ENCODE peak calls at places on chromosomes 13 and 19, in seven cellular contexts. G, E, T, A, L, U and M are unnamed samples.

GRCh38 chr19:33486407-33486806 is 35.2 kb downstream of the PEPD start:
- DNase-seq in G (no peak), U (no peak), E (no peak), A (no peak), L (no peak), T (no peak), M (no peak)

GRCh38 chr19:56321981-56322558 is 7.4 kb upstream of the ZSCAN5A start:
- DNase-seq in U (no peak), G (no peak), L (no peak), A (no peak), T (no peak), E (no peak), M (no peak)

GRCh38 chr19:756821-757688 is 6.1 kb downstream of the MISP start:
- DNase-seq in A (no peak), G (no peak), U (no peak), E (no peak), T (no peak), L (no peak), M (no peak)

GRCh38 chr19:35204799-35205732 is 23.5 kb downstream of the FAM187B start:
- DNase-seq in A (peak; percentile 28), U (no peak), L (no peak), G (no peak), T (no peak), E (no peak), M (peak; percentile 67)

GRCh38 chr13:39016789-39017188 is 21.1 kb downstream of the PROSER1 start:
- DNase-seq in A (no peak), T (no peak), L (peak; percentile 35), U (peak; percentile 51), G (no peak), E (no peak), M (peak; percentile 16)

GRCh38 chr13:75049936-75050335 is 432.0 kb downstream of the TBC1D4 start:
- DNase-seq in A (no peak), E (no peak), G (peak; percentile 71), T (no peak), L (no peak), U (peak; percentile 5), M (no peak)

GRCh38 chr13:40582531-40582930 is 83.9 kb downstream of the FOXO1 start:
- DNase-seq in U (no peak), L (no peak), A (no peak), E (no peak), G (no peak), T (no peak), M (no peak)

GRCh38 chr19:51547397-51548212 is 16.1 kb upstream of the SIGLEC6 start:
- DNase-seq in G (no peak), E (no peak), L (no peak), U (peak; percentile 61), T (peak; percentile 7), A (no peak), M (no peak)

GRCh38 chr19:28711401-28711800 is 501.6 kb downstream of the UQCRFS1 start:
- DNase-seq in T (no peak), A (no peak), U (no peak), E (no peak), L (no peak), G (no peak), M (no peak)

GRCh38 chr13:80251403-80251802 is 89.5 kb downstream of the SPRY2 start:
- DNase-seq in T (no peak), L (no peak), A (peak; percentile 16), U (peak; percentile 60), G (peak; percentile 69), E (no peak), M (peak; percentile 17)

GRCh38 chr19:49224856-49225255 is 67.3 kb downstream of the TRPM4 start:
- DNase-seq in A (no peak), L (peak; percentile 19), G (peak; percentile 43), E (no peak), U (peak; percentile 67), T (peak; percentile 80), M (peak; percentile 80)

GRCh38 chr13:37158481-37158880 is 53.0 kb upstream of the CSNK1A1L start:
- DNase-seq in T (no peak), U (no peak), E (no peak), L (no peak), G (no peak), A (no peak), M (no peak)

GRCh38 chr19:5966941-5967340 is 11.0 kb downstream of the RANBP3 start:
- DNase-seq in E (no peak), L (no peak), G (no peak), A (no peak), T (no peak), U (no peak), M (no peak)
- H3K27ac ChIP-seq in E (no peak overlapping the region), L (no peak overlapping the region), G (peak overlapping the region; percentile 72), A (peak overlapping the region; percentile 81), T (peak overlapping the region; percentile 62), U (peak overlapping the region; percentile 94), M (no peak overlapping the region)

DNA sequence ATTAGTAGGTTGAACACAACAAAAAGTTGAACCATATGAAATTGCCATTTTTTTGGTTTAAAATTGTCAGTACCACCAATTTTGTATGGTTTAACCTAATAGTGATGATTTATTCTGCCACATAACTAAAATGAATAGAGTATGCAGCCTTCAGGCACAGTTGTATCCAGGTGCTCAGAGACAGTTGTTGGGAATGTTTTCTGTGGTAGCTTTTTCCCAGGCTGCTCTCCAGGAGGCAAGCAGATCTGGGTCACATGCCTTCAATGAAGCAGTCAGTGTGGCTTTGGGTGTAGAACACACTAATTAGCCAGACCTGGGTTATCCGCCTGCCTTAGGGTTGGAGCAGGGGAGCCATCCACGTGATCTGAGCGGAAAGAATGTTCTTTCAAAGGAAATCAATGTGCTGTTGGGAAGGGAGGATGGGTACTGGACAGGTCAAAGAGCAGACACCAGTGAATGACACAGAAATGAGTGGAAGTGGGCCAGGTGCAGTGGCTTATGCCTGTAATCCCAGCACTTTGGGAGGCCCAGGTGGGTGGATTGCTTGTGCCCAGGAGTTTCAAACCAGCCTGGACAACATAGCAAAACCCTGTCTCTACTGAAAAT is 28.6 kb downstream of the MARK4 start:
- DNase-seq in A (no peak), L (no peak), T (no peak), U (no peak), G (no peak), E (no peak), M (no peak)
- H3K27ac ChIP-seq in A (no peak overlapping the region), L (peak overlapping the region; percentile 91), T (no peak overlapping the region), U (no peak overlapping the region), G (no peak overlapping the region), E (no peak overlapping the region), M (no peak overlapping the region)

GRCh38 chr19:18586311-18586710 is 2.3 kb upstream of the REX1BD start:
- DNase-seq in U (no peak), A (no peak), T (no peak), E (no peak), G (no peak), L (no peak), M (no peak)
- H3K27ac ChIP-seq in U (no peak overlapping the region), A (no peak overlapping the region), T (no peak overlapping the region), E (no peak overlapping the region), G (no peak overlapping the region), L (no peak overlapping the region), M (no peak overlapping the region)

GRCh38 chr13:48123827-48124226 is 28.9 kb upstream of the MED4 start:
- DNase-seq in G (no peak), U (no peak), L (no peak), E (no peak), A (no peak), T (no peak), M (no peak)

GRCh38 chr13:48121733-48122132 is 26.8 kb upstream of the MED4 start:
- DNase-seq in A (no peak), E (no peak), L (no peak), G (peak; percentile 7), U (no peak), T (no peak), M (no peak)

GRCh38 chr13:48131481-48131992 is 36.6 kb upstream of the MED4 start:
- DNase-seq in A (no peak), E (no peak), L (no peak), G (peak; percentile 11), U (no peak), T (no peak), M (no peak)

GRCh38 chr13:48125794-48126228 is 30.9 kb upstream of the MED4 start:
- DNase-seq in G (peak; percentile 61), A (peak; percentile 49), E (no peak), U (peak; percentile 81), T (no peak), L (no peak), M (no peak)

GRCh38 chr13:48126944-48127814 is 32.3 kb upstream of the MED4 start:
- DNase-seq in T (no peak), U (peak; percentile 86), E (peak; percentile 79), G (peak; percentile 55), A (peak; percentile 75), L (peak; percentile 17), M (peak; percentile 47)
- H3K27ac ChIP-seq in T (peak overlapping the region; percentile 21), U (no peak overlapping the region), E (peak overlapping the region; percentile 42), G (no peak overlapping the region), A (peak overlapping the region; percentile 52), L (peak overlapping the region; percentile 78), M (no peak overlapping the region)

GRCh38 chr19:6222884-6223283 is 56.9 kb downstream of the MLLT1 start:
- DNase-seq in E (no peak), U (no peak), G (no peak), A (no peak), T (no peak), L (no peak), M (no peak)
- H3K27ac ChIP-seq in E (no peak overlapping the region), U (peak overlapping the region; percentile 34), G (no peak overlapping the region), A (no peak overlapping the region), T (no peak overlapping the region), L (no peak overlapping the region), M (no peak overlapping the region)

GRCh38 chr19:8079988-8080387 is 27.4 kb downstream of the CCL25 start:
- DNase-seq in E (no peak), U (no peak), L (no peak), G (no peak), A (no peak), T (no peak), M (no peak)
- H3K27ac ChIP-seq in E (no peak overlapping the region), U (no peak overlapping the region), L (no peak overlapping the region), G (no peak overlapping the region), A (no peak overlapping the region), T (no peak overlapping the region), M (no peak overlapping the region)

DNA sequence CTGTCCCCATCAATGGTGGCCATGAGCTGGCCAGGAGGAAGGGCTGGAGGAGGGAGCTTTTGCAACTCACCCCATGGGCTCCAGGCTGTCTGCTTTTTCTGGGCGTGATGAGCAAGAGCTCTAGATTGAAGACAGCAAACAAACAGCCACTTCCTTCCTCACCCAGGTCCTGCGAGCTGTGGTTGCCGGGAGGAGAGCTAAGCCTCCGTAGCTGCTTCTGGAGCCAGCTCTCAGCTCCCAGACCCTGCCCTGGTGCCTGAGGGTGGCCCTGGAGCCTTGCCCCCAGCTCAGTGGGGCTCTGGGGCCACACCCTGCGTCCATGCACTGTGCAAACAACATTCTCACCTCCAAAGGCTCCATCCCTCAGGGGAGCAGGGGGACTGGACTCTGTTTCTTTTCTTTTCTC is 6.2 kb downstream of the MYO1F start:
- DNase-seq in E (peak; percentile 62), G (peak; percentile 54), U (peak; percentile 66), T (no peak), L (no peak), A (no peak), M (peak; percentile 53)
- H3K27ac ChIP-seq in E (peak overlapping the region; percentile 41), G (no peak overlapping the region), U (no peak overlapping the region), T (peak overlapping the region; percentile 58), L (no peak overlapping the region), A (no peak overlapping the region), M (peak overlapping the region; percentile 33)